ENCODE peak calls at places on chromosomes 1 and 21, in five cellular contexts. One of them, this sample, is unnamed.

GRCh38 chr1:33615546-33615945 is 143.1 kb downstream of the ZSCAN20 start:
- DNase-seq in IMR-90: no peak
- DNase-seq in cardiac fibroblast: no peak
- DNase-seq in pancreas: no peak
- DNase-seq in BE2C: no peak
- DNase-seq in this sample: no peak

GRCh38 chr1:22296701-22297591 is 154.0 kb upstream of the WNT4 start:
- DNase-seq in IMR-90: no peak
- DNase-seq in cardiac fibroblast: no peak
- DNase-seq in pancreas: no peak
- DNase-seq in BE2C: no peak
- DNase-seq in this sample: peak

GRCh38 chr1:173202430-173203145 is 4.5 kb downstream of the TNFSF4 start:
- DNase-seq in IMR-90: peak
- DNase-seq in cardiac fibroblast: peak
- DNase-seq in pancreas: peak
- DNase-seq in BE2C: peak
- DNase-seq in this sample: peak

GRCh38 chr1:231357187-231357772 is 19.2 kb downstream of the SPRTN start:
- DNase-seq in IMR-90: no peak
- DNase-seq in cardiac fibroblast: no peak
- DNase-seq in pancreas: no peak
- DNase-seq in BE2C: no peak
- DNase-seq in this sample: no peak

GRCh38 chr1:165645654-165646366 is 14.8 kb downstream of the MGST3 start:
- DNase-seq in IMR-90: no peak
- DNase-seq in cardiac fibroblast: no peak
- DNase-seq in pancreas: peak
- DNase-seq in BE2C: peak
- DNase-seq in this sample: peak

GRCh38 chr1:168470821-168471473 is 72.8 kb downstream of the XCL2 start:
- DNase-seq in IMR-90: peak
- DNase-seq in cardiac fibroblast: peak
- DNase-seq in pancreas: no peak
- DNase-seq in BE2C: peak
- DNase-seq in this sample: peak

GRCh38 chr1:161013591-161014513 is 7.1 kb downstream of the F11R start:
- DNase-seq in IMR-90: peak
- DNase-seq in cardiac fibroblast: peak
- DNase-seq in pancreas: peak
- DNase-seq in BE2C: no peak
- DNase-seq in this sample: peak

GRCh38 chr1:111570781-111571181 is 48.8 kb upstream of the RAP1A start:
- DNase-seq in IMR-90: peak
- DNase-seq in cardiac fibroblast: no peak
- DNase-seq in pancreas: no peak
- DNase-seq in BE2C: peak
- DNase-seq in this sample: no peak

GRCh38 chr1:9589719-9590157 is 1.0 kb downstream of the TMEM201 start:
- DNase-seq in IMR-90: peak
- DNase-seq in cardiac fibroblast: no peak
- DNase-seq in pancreas: no peak
- DNase-seq in BE2C: no peak
- DNase-seq in this sample: peak

GRCh38 chr1:115506523-115507255 is 135.1 kb upstream of the VANGL1 start:
- DNase-seq in IMR-90: no peak
- DNase-seq in cardiac fibroblast: no peak
- DNase-seq in pancreas: no peak
- DNase-seq in BE2C: no peak
- DNase-seq in this sample: no peak

GRCh38 chr1:239891621-239892358 is 199.9 kb upstream of the FMN2 start:
- DNase-seq in IMR-90: no peak
- DNase-seq in cardiac fibroblast: no peak
- DNase-seq in pancreas: no peak
- DNase-seq in BE2C: peak
- DNase-seq in this sample: no peak

GRCh38 chr1:37944091-37944763 is 2.6 kb downstream of the INPP5B start:
- DNase-seq in IMR-90: peak
- DNase-seq in cardiac fibroblast: no peak
- DNase-seq in pancreas: no peak
- DNase-seq in BE2C: no peak
- DNase-seq in this sample: no peak

GRCh38 chr1:11789126-11790067 is 16.4 kb downstream of the MTHFR start:
- DNase-seq in IMR-90: no peak
- DNase-seq in cardiac fibroblast: no peak
- DNase-seq in pancreas: no peak
- DNase-seq in BE2C: no peak
- DNase-seq in this sample: no peak

GRCh38 chr1:230801441-230801840 is 54.3 kb downstream of the CAPN9 start:
- DNase-seq in IMR-90: no peak
- DNase-seq in cardiac fibroblast: no peak
- DNase-seq in pancreas: no peak
- DNase-seq in BE2C: no peak
- DNase-seq in this sample: no peak

GRCh38 chr1:167981933-167982332 is 45.1 kb upstream of the MPC2 start:
- DNase-seq in IMR-90: peak
- DNase-seq in cardiac fibroblast: no peak
- DNase-seq in pancreas: no peak
- DNase-seq in BE2C: no peak
- DNase-seq in this sample: peak

GRCh38 chr1:167707942-167708341 is 13.8 kb upstream of the MPZL1 start:
- DNase-seq in IMR-90: no peak
- DNase-seq in cardiac fibroblast: no peak
- DNase-seq in pancreas: no peak
- DNase-seq in BE2C: no peak
- DNase-seq in this sample: no peak

DNA sequence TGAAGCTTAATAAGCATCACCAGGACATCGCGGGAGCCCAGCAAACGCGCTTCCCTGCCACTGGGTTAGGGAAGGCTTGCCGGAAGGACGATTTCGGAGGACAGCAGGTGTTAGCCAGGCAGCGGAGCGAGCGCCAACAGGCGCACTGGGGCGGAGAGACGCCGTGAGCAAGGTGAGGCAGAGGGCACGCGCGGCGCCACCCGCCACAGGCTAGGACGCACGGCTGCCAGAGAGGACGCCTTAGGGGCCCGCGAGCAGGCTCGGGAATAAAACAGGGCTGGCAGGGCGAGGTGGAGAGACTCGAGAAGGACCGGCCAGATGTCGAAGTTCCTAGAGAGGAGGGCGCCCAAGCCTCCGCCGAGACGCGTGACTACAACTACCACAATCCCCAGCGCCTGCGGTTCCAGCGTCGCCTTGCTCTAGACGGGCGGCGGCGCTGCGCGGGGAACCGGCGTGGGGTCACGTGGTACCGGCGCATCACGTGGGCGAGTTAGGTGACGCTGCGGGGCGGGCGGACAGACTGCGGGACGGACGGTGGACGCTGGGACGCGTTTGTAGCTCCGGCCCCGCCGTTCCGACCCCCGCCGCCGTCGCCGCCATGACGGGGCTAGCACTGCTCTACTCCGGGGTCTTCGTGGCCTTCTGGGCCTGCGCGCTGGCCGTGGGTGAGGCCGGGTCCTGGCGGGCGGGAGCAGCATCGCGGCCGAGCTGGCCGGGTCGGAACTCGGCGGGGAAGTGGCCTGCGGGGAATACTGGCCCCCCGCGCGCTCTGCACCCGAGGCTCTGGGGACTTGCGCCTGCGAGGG is at the start of gene ATP6V0B:
- DNase-seq in IMR-90: peak
- DNase-seq in cardiac fibroblast: peak
- DNase-seq in pancreas: peak
- DNase-seq in BE2C: peak
- DNase-seq in this sample: peak
- TF ChIP-seq CTCF in IMR-90: peak
- TF ChIP-seq CTCF in cardiac fibroblast: no peak
- TF ChIP-seq CTCF in pancreas: no peak
- TF ChIP-seq CTCF in BE2C: no peak
- TF ChIP-seq CTCF in this sample: peak

DNA sequence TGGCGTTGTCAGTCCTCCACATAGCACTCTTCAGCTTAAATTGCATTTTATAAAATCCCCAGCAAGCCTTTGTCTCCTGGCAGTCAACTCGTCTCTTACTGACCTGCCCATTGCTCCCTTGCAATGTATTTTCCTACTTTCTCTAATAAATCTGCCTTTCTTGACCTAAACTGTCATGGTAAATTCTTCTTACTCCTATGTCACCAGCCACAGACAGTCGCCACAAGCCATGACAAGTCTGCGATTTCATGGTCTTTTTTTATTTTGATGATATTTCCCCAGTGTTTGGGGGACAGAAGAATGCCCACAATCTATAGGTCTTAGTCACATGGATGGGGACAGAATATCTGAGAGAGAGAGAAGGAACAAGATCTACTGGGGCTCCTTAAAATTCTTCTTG is 8.4 kb downstream of the IFNAR2 start:
- DNase-seq in IMR-90: no peak
- DNase-seq in cardiac fibroblast: no peak
- DNase-seq in pancreas: no peak
- DNase-seq in BE2C: no peak
- DNase-seq in this sample: no peak
- TF ChIP-seq CTCF in IMR-90: no peak
- TF ChIP-seq CTCF in cardiac fibroblast: no peak
- TF ChIP-seq CTCF in pancreas: no peak
- TF ChIP-seq CTCF in BE2C: no peak
- TF ChIP-seq CTCF in this sample: no peak

DNA sequence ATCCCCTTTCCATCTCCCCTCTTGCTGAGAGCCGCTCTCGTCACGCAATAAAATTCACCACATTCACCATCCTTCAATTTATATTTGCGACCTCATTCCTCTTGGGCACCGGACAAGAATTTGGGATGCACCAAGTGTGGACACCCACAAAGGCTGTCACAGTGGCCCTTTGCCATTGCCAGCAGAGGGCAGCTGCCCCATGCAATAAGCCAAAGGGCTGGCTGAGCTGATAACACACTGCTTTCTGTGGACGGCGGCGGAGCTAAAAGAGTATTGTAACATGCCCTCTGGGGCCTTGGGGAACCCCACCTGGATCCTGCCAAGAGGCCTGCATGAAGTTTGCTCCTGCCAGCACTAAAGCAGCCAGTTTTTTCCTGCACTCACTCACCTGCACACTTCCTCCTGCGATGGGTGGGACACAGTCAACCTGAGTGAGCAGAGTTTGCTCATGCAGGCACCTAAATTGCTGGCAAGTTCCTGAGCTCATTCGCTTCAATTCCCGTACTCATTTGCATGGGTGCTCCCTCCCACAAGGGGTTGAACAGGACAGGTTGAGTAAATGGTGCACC is 792.3 kb upstream of the ADAMTS5 start:
- DNase-seq in IMR-90: no peak
- DNase-seq in cardiac fibroblast: no peak
- DNase-seq in pancreas: peak
- DNase-seq in BE2C: peak
- DNase-seq in this sample: no peak
- TF ChIP-seq CTCF in IMR-90: peak
- TF ChIP-seq CTCF in cardiac fibroblast: peak
- TF ChIP-seq CTCF in pancreas: no peak
- TF ChIP-seq CTCF in BE2C: peak
- TF ChIP-seq CTCF in this sample: peak

DNA sequence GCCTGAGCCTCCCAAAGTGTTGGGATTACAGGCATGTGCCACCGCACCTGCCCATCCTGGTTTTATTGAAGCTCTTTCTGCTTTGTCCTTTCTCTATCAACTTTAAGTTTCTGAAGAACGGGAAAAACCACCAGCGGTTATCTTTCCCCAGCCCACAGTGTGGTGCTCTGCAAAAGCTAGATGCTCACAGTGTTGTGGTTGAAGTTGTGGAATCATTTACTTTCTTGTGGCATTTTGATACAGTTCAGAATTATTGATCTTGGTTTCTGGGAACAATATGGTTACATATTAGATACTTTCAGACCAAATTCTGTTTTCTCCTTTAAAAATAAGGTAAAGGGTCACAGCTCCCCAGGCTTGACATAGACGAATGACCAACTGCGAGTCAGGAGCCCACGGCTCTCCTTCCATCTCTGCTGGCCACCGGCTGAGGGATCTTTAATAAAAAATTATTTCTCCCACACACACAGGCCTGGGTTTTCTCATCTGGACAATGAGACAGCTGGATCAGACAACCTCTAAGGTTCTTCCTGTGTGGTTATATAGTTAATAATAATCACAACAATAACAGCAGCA is 385.3 kb downstream of the SETD4 start:
- DNase-seq in IMR-90: peak
- DNase-seq in cardiac fibroblast: peak
- DNase-seq in pancreas: peak
- DNase-seq in BE2C: no peak
- DNase-seq in this sample: peak
- TF ChIP-seq CTCF in IMR-90: no peak
- TF ChIP-seq CTCF in cardiac fibroblast: no peak
- TF ChIP-seq CTCF in pancreas: peak
- TF ChIP-seq CTCF in BE2C: no peak
- TF ChIP-seq CTCF in this sample: no peak

GRCh38 chr1:41870076-41870562 is 48.6 kb downstream of the HIVEP3 start:
- DNase-seq in IMR-90: peak
- DNase-seq in cardiac fibroblast: peak
- DNase-seq in pancreas: no peak
- DNase-seq in BE2C: no peak
- DNase-seq in this sample: peak

GRCh38 chr1:41872074-41872473 is 46.6 kb downstream of the HIVEP3 start:
- DNase-seq in IMR-90: no peak
- DNase-seq in cardiac fibroblast: no peak
- DNase-seq in pancreas: no peak
- DNase-seq in BE2C: no peak
- DNase-seq in this sample: no peak

GRCh38 chr1:41864471-41865040 is 54.2 kb downstream of the HIVEP3 start:
- DNase-seq in IMR-90: peak
- DNase-seq in cardiac fibroblast: no peak
- DNase-seq in pancreas: no peak
- DNase-seq in BE2C: no peak
- DNase-seq in this sample: peak

GRCh38 chr1:41866285-41866684 is 52.4 kb downstream of the HIVEP3 start:
- DNase-seq in IMR-90: no peak
- DNase-seq in cardiac fibroblast: no peak
- DNase-seq in pancreas: no peak
- DNase-seq in BE2C: no peak
- DNase-seq in this sample: no peak

GRCh38 chr1:41868241-41868953 is 50.3 kb downstream of the HIVEP3 start:
- DNase-seq in IMR-90: no peak
- DNase-seq in cardiac fibroblast: no peak
- DNase-seq in pancreas: no peak
- DNase-seq in BE2C: no peak
- DNase-seq in this sample: no peak
- TF ChIP-seq CTCF in IMR-90: no peak
- TF ChIP-seq CTCF in cardiac fibroblast: no peak
- TF ChIP-seq CTCF in pancreas: no peak
- TF ChIP-seq CTCF in BE2C: no peak
- TF ChIP-seq CTCF in this sample: no peak

GRCh38 chr1:90127288-90127953 is 132.5 kb downstream of the ZNF326 start:
- DNase-seq in IMR-90: no peak
- DNase-seq in cardiac fibroblast: no peak
- DNase-seq in pancreas: no peak
- DNase-seq in BE2C: no peak
- DNase-seq in this sample: no peak

GRCh38 chr1:90135306-90135705 is 140.4 kb downstream of the ZNF326 start:
- DNase-seq in IMR-90: no peak
- DNase-seq in cardiac fibroblast: no peak
- DNase-seq in pancreas: no peak
- DNase-seq in BE2C: no peak
- DNase-seq in this sample: peak

GRCh38 chr1:90132306-90132705 is 137.4 kb downstream of the ZNF326 start:
- DNase-seq in IMR-90: no peak
- DNase-seq in cardiac fibroblast: no peak
- DNase-seq in pancreas: no peak
- DNase-seq in BE2C: no peak
- DNase-seq in this sample: no peak

GRCh38 chr1:90133133-90133532 is 138.2 kb downstream of the ZNF326 start:
- DNase-seq in IMR-90: peak
- DNase-seq in cardiac fibroblast: peak
- DNase-seq in pancreas: no peak
- DNase-seq in BE2C: peak
- DNase-seq in this sample: peak
- TF ChIP-seq CTCF in IMR-90: peak
- TF ChIP-seq CTCF in cardiac fibroblast: peak
- TF ChIP-seq CTCF in pancreas: no peak
- TF ChIP-seq CTCF in BE2C: peak
- TF ChIP-seq CTCF in this sample: peak